ENCODE peak calls at places on chromosomes 5 and 9, in five cellular contexts. S, D, L, W and K are unnamed samples.

GRCh38 chr5:146564036-146564762 is 48.2 kb upstream of the GPR151 start:
- DNase-seq in S (no peak), D (peak), L (no peak), W (no peak), K (no peak)

GRCh38 chr5:139149477-139150199 is 48.5 kb downstream of the SIL1 start:
- DNase-seq in S (no peak), D (no peak), L (peak), W (no peak), K (no peak)

GRCh38 chr9:81724242-81724889 is 35.0 kb upstream of the TLE1 start:
- DNase-seq in S (no peak), D (no peak), L (no peak), W (no peak), K (no peak)

GRCh38 chr5:111277061-111277460 is 52.9 kb downstream of the CAMK4 start:
- DNase-seq in S (no peak), D (no peak), L (no peak), W (no peak), K (no peak)

GRCh38 chr5:9423611-9424010 is 122.3 kb downstream of the SEMA5A start:
- DNase-seq in S (no peak), D (no peak), L (peak), W (no peak), K (no peak)

GRCh38 chr5:38616061-38616460 is 59.6 kb upstream of the LIFR start:
- DNase-seq in S (no peak), D (no peak), L (no peak), W (no peak), K (no peak)

GRCh38 chr5:132483661-132484385 is 6.8 kb downstream of the IRF1 start:
- DNase-seq in S (no peak), D (peak), L (no peak), W (no peak), K (no peak)

GRCh38 chr5:137611011-137611580 is 112.0 kb upstream of the SPOCK1 start:
- DNase-seq in S (no peak), D (no peak), L (no peak), W (no peak), K (no peak)

GRCh38 chr5:88722546-88722945 is 160.4 kb downstream of the MEF2C start:
- DNase-seq in S (no peak), D (no peak), L (no peak), W (no peak), K (no peak)

GRCh38 chr5:158600679-158601078 is 499.0 kb downstream of the EBF1 start:
- DNase-seq in S (no peak), D (no peak), L (no peak), W (no peak), K (no peak)

GRCh38 chr5:95035891-95036675 is 248.8 kb downstream of the MCTP1 start:
- DNase-seq in S (no peak), D (no peak), L (no peak), W (no peak), K (no peak)

GRCh38 chr9:17075758-17076485 is 58.9 kb upstream of the CNTLN start:
- DNase-seq in S (no peak), D (peak), L (no peak), W (no peak), K (no peak)

GRCh38 chr9:99881769-99882168 is 24.7 kb upstream of the STX17 start:
- DNase-seq in S (no peak), D (no peak), L (no peak), W (no peak), K (no peak)

GRCh38 chr5:87423755-87424154 is 11.0 kb upstream of the CCNH start:
- DNase-seq in S (no peak), D (no peak), L (no peak), W (no peak), K (no peak)

GRCh38 chr5:179258922-179259730 is 86.1 kb downstream of the ADAMTS2 start:
- DNase-seq in S (peak), D (no peak), L (peak), W (no peak), K (no peak)

GRCh38 chr5:43425965-43426364 is 13.8 kb upstream of the CCL28 start:
- DNase-seq in S (no peak), D (no peak), L (peak), W (no peak), K (no peak)

GRCh38 chr9:7892975-7893374 is 93.4 kb upstream of the DMAC1 start:
- DNase-seq in S (no peak), D (peak), L (no peak), W (no peak), K (no peak)

GRCh38 chr9:16352791-16353401 is 517.6 kb downstream of the BNC2 start:
- DNase-seq in S (no peak), D (peak), L (peak), W (no peak), K (no peak)

GRCh38 chr5:59529286-59529685 is 364.2 kb downstream of the PDE4D start:
- DNase-seq in S (no peak), D (no peak), L (no peak), W (no peak), K (no peak)

GRCh38 chr5:74316064-74316586 is 324.4 kb downstream of the ENC1 start:
- DNase-seq in S (peak), D (peak), L (peak), W (no peak), K (no peak)

GRCh38 chr5:174306345-174307030 is 261.0 kb downstream of the NSG2 start:
- DNase-seq in S (peak), D (no peak), L (peak), W (no peak), K (no peak)

GRCh38 chr9:112334319-112334828 is 955 bp upstream of the PTBP3 start:
- DNase-seq in S (no peak), D (no peak), L (peak), W (no peak), K (no peak)

GRCh38 chr5:16406630-16407029 is 59.0 kb downstream of the ZNF622 start:
- DNase-seq in S (no peak), D (no peak), L (no peak), W (no peak), K (no peak)

GRCh38 chr5:108654042-108654441 is 93.7 kb upstream of the FER start:
- DNase-seq in S (no peak), D (no peak), L (no peak), W (no peak), K (no peak)

GRCh38 chr5:160271396-160271795 is 41.0 kb downstream of the CCNJL start:
- DNase-seq in S (peak), D (no peak), L (peak), W (no peak), K (no peak)

GRCh38 chr5:111742166-111742565 is 14.8 kb downstream of the NREP start:
- DNase-seq in S (no peak), D (no peak), L (no peak), W (no peak), K (no peak)

GRCh38 chr9:84849049-84849448 is 179.5 kb downstream of the NTRK2 start:
- DNase-seq in S (no peak), D (no peak), L (no peak), W (no peak), K (no peak)

DNA sequence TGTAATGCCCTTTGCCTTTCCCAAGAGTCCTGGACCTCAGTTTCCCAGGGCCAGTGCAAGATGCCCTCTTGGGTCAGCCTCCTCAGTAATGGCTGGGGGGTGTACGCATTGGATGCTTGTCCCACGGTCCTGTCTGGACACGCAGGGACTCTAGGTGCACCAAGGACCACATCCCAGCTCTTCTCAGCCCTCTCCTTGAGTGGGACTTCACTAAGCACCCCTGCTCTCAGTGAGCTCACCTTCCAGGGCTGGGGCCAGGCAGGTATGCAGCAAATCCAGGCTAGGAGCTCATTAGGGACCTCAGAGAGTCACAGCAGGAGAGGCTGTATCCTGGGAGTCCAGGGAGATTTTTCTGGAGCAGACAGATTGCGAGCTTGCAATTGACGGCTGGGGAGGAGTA is 59.8 kb downstream of the MACROH2A1 start:
- DNase-seq in S (no peak), D (no peak), L (no peak), W (no peak), K (no peak)
- H2BK12ac ChIP-seq in S (no peak), D (no peak), L (no peak), W (no peak), K (no peak)

GRCh38 chr9:91945277-91946074 is 4.6 kb downstream of the ROR2 start:
- DNase-seq in S (no peak), D (peak), L (peak), W (no peak), K (no peak)

GRCh38 chr9:91946825-91947224 is 3.2 kb downstream of the ROR2 start:
- DNase-seq in S (no peak), D (no peak), L (peak), W (no peak), K (no peak)

GRCh38 chr9:91944711-91945110 is 5.3 kb downstream of the ROR2 start:
- DNase-seq in S (no peak), D (no peak), L (no peak), W (no peak), K (no peak)

GRCh38 chr9:91948061-91948422 is 2.0 kb downstream of the ROR2 start:
- DNase-seq in S (no peak), D (no peak), L (peak), W (peak), K (no peak)

GRCh38 chr9:91946196-91946595 is 3.8 kb downstream of the ROR2 start:
- DNase-seq in S (no peak), D (no peak), L (no peak), W (no peak), K (no peak)
- H2BK12ac ChIP-seq in S (no peak), D (no peak), L (no peak), W (no peak), K (no peak)

GRCh38 chr5:32251864-32252458 is 60.8 kb downstream of the MTMR12 start:
- DNase-seq in S (no peak), D (no peak), L (no peak), W (no peak), K (no peak)
- H2BK12ac ChIP-seq in S (no peak), D (no peak), L (no peak), W (no peak), K (no peak)

GRCh38 chr9:98219794-98220370 is 27.4 kb upstream of the CORO2A start:
- DNase-seq in S (no peak), D (no peak), L (no peak), W (no peak), K (no peak)

GRCh38 chr9:98219364-98219716 is 26.9 kb upstream of the CORO2A start:
- DNase-seq in S (no peak), D (no peak), L (no peak), W (no peak), K (no peak)

GRCh38 chr9:98222885-98223640 is 30.6 kb upstream of the CORO2A start:
- DNase-seq in S (no peak), D (no peak), L (peak), W (no peak), K (no peak)

GRCh38 chr9:98218562-98219363 is 26.3 kb upstream of the CORO2A start:
- DNase-seq in S (peak), D (peak), L (no peak), W (no peak), K (peak)

GRCh38 chr9:98220911-98221310 is 28.5 kb upstream of the CORO2A start:
- DNase-seq in S (no peak), D (no peak), L (no peak), W (no peak), K (no peak)
- H2BK12ac ChIP-seq in S (no peak), D (no peak), L (no peak), W (peak), K (peak)

GRCh38 chr5:84791153-84791552 is 406.5 kb upstream of the EDIL3 start:
- DNase-seq in S (no peak), D (no peak), L (no peak), W (no peak), K (no peak)
- H2BK12ac ChIP-seq in S (no peak), D (no peak), L (no peak), W (no peak), K (no peak)

DNA sequence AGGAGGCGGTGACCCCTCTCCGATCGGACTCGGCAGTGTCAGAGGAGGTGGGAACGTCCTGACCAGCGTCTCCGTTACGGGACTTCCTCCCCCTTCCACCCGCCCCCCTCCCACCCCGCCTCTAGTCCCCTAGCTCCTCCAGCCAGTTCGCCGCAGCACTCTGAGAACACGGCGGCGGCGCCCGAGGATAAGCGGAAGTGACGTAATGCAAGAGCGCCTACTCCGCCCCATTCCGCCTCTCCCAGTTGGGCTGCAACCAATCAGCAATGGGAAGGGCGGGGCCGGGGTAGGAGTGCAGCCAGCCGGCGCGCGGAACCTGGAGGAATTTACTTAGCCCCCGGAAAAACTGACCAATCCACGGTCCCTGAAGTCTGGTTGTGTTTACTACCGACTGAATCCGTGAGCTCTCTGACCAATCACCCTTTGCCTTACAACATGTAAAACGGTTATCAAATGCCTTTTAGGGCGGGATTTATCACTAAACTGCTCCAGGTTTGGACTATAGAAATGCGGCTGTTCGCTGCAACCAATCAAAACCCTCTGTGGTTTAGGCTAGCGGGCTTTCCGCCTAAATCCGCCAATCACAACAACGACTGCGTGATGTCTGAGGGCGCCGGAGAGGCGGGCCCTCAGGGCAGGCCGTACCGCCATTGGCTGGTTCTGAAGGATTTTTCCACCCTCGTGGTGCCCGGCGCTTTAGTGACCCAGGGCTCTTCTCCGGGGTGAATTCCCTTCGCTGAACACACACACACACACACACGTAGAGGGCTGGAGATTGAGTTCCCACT is at the start of gene ZBTB5:
- DNase-seq in S (peak), D (peak), L (peak), W (peak), K (peak)
- H2BK12ac ChIP-seq in S (peak), D (no peak), L (peak), W (no peak), K (peak)

GRCh38 chr9:132627594-132627993 is 42.2 kb downstream of the DDX31 start:
- DNase-seq in S (no peak), D (no peak), L (no peak), W (no peak), K (no peak)
- H2BK12ac ChIP-seq in S (no peak), D (no peak), L (no peak), W (no peak), K (no peak)

GRCh38 chr5:90948969-90949368 is 390.4 kb downstream of the ADGRV1 start:
- DNase-seq in S (no peak), D (no peak), L (no peak), W (no peak), K (no peak)

GRCh38 chr5:90949469-90950358 is 391.1 kb downstream of the ADGRV1 start:
- DNase-seq in S (no peak), D (no peak), L (no peak), W (no peak), K (no peak)

GRCh38 chr5:90944116-90944515 is 385.5 kb downstream of the ADGRV1 start:
- DNase-seq in S (no peak), D (peak), L (no peak), W (no peak), K (no peak)

GRCh38 chr5:90947667-90948066 is 389.1 kb downstream of the ADGRV1 start:
- DNase-seq in S (no peak), D (no peak), L (no peak), W (no peak), K (no peak)
- H2BK12ac ChIP-seq in S (no peak), D (no peak), L (no peak), W (no peak), K (no peak)

DNA sequence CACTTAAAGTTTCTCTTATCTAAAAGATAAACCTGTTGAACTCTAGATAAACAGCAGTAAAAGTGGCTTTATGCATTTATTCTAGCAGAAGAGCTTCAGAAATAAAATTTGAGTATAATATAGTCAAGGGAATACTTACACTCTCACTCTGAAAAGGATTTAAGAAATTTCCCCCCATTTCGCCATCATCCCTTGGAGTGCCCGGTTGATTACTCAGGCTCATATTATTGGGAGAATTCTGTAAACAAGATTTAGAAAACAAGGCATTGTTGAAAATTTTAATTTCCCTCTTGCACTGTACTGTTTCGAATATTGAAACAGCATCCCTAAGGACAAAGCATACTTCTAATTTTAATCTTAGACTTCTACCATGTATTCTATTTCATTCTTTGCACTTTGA is 34.5 kb upstream of the ACOT12 start:
- DNase-seq in S (no peak), D (peak), L (peak), W (no peak), K (no peak)
- H2BK12ac ChIP-seq in S (no peak), D (no peak), L (no peak), W (no peak), K (no peak)